ENCODE peak calls at places on chromosome 1, in eight cellular contexts. One of them, this sample, is unnamed.

GRCh38 chr1:909861-910310 is 13.8 kb upstream of the SAMD11 start:
- DNase-seq in choroid plexus epithelial cell: no peak
- DNase-seq in mucosa of descending colon: no peak
- DNase-seq in lower lobe of right lung: no peak
- DNase-seq in MM.1S: no peak
- DNase-seq in AG10803: no peak
- DNase-seq in adrenal gland: peak
- DNase-seq in epithelial cell of esophagus: no peak
- DNase-seq in this sample: no peak

GRCh38 chr1:193634470-193634869 is 448.1 kb upstream of the B3GALT2 start:
- DNase-seq in MM.1S: no peak
- DNase-seq in lower lobe of right lung: no peak
- DNase-seq in choroid plexus epithelial cell: peak
- DNase-seq in epithelial cell of esophagus: peak
- DNase-seq in mucosa of descending colon: no peak
- DNase-seq in adrenal gland: no peak
- DNase-seq in AG10803: no peak
- DNase-seq in this sample: no peak

GRCh38 chr1:36160949-36161485 is 5.1 kb downstream of the MAP7D1 start:
- DNase-seq in epithelial cell of esophagus: peak
- DNase-seq in AG10803: peak
- DNase-seq in MM.1S: peak
- DNase-seq in mucosa of descending colon: peak
- DNase-seq in choroid plexus epithelial cell: peak
- DNase-seq in adrenal gland: peak
- DNase-seq in lower lobe of right lung: peak
- DNase-seq in this sample: peak

GRCh38 chr1:206672011-206672688 is 12.6 kb upstream of the MAPKAPK2 start:
- DNase-seq in epithelial cell of esophagus: peak
- DNase-seq in AG10803: no peak
- DNase-seq in adrenal gland: no peak
- DNase-seq in lower lobe of right lung: no peak
- DNase-seq in choroid plexus epithelial cell: no peak
- DNase-seq in mucosa of descending colon: peak
- DNase-seq in MM.1S: no peak
- DNase-seq in this sample: no peak

GRCh38 chr1:162372159-162373071 is 4.2 kb downstream of the SPATA46 start:
- DNase-seq in epithelial cell of esophagus: no peak
- DNase-seq in AG10803: no peak
- DNase-seq in MM.1S: no peak
- DNase-seq in adrenal gland: no peak
- DNase-seq in choroid plexus epithelial cell: no peak
- DNase-seq in mucosa of descending colon: peak
- DNase-seq in lower lobe of right lung: no peak
- DNase-seq in this sample: no peak

GRCh38 chr1:119652587-119652986 is 4.5 kb upstream of the ZNF697 start:
- DNase-seq in epithelial cell of esophagus: no peak
- DNase-seq in mucosa of descending colon: no peak
- DNase-seq in adrenal gland: no peak
- DNase-seq in AG10803: no peak
- DNase-seq in choroid plexus epithelial cell: no peak
- DNase-seq in lower lobe of right lung: no peak
- DNase-seq in MM.1S: no peak
- DNase-seq in this sample: no peak

GRCh38 chr1:6601865-6602668 is 602 bp downstream of the KLHL21 start:
- DNase-seq in mucosa of descending colon: peak
- DNase-seq in AG10803: peak
- DNase-seq in lower lobe of right lung: peak
- DNase-seq in choroid plexus epithelial cell: peak
- DNase-seq in epithelial cell of esophagus: peak
- DNase-seq in MM.1S: peak
- DNase-seq in adrenal gland: peak
- DNase-seq in this sample: peak

GRCh38 chr1:58754056-58754613 is 29.7 kb downstream of the JUN start:
- DNase-seq in lower lobe of right lung: no peak
- DNase-seq in AG10803: no peak
- DNase-seq in adrenal gland: no peak
- DNase-seq in MM.1S: no peak
- DNase-seq in mucosa of descending colon: no peak
- DNase-seq in epithelial cell of esophagus: peak
- DNase-seq in choroid plexus epithelial cell: no peak
- DNase-seq in this sample: no peak

GRCh38 chr1:228986093-228986904 is 251.0 kb downstream of the RHOU start:
- DNase-seq in MM.1S: no peak
- DNase-seq in lower lobe of right lung: no peak
- DNase-seq in epithelial cell of esophagus: no peak
- DNase-seq in choroid plexus epithelial cell: peak
- DNase-seq in adrenal gland: peak
- DNase-seq in mucosa of descending colon: peak
- DNase-seq in AG10803: no peak
- DNase-seq in this sample: no peak

GRCh38 chr1:80535446-80535845 is 1265.3 kb upstream of the ADGRL2 start:
- DNase-seq in lower lobe of right lung: no peak
- DNase-seq in mucosa of descending colon: no peak
- DNase-seq in epithelial cell of esophagus: no peak
- DNase-seq in choroid plexus epithelial cell: no peak
- DNase-seq in AG10803: no peak
- DNase-seq in MM.1S: no peak
- DNase-seq in adrenal gland: no peak
- DNase-seq in this sample: no peak

GRCh38 chr1:53826367-53826766 is 11.7 kb downstream of the NDC1 start:
- DNase-seq in AG10803: peak
- DNase-seq in adrenal gland: no peak
- DNase-seq in choroid plexus epithelial cell: peak
- DNase-seq in epithelial cell of esophagus: peak
- DNase-seq in MM.1S: no peak
- DNase-seq in lower lobe of right lung: no peak
- DNase-seq in mucosa of descending colon: no peak
- DNase-seq in this sample: no peak

GRCh38 chr1:1971688-1972087 is 31.9 kb downstream of the CFAP74 start:
- DNase-seq in AG10803: no peak
- DNase-seq in epithelial cell of esophagus: no peak
- DNase-seq in choroid plexus epithelial cell: no peak
- DNase-seq in adrenal gland: no peak
- DNase-seq in lower lobe of right lung: no peak
- DNase-seq in mucosa of descending colon: no peak
- DNase-seq in MM.1S: no peak
- DNase-seq in this sample: no peak

GRCh38 chr1:204659061-204659460 is 26.5 kb downstream of the LRRN2 start:
- DNase-seq in epithelial cell of esophagus: no peak
- DNase-seq in AG10803: peak
- DNase-seq in lower lobe of right lung: no peak
- DNase-seq in MM.1S: no peak
- DNase-seq in choroid plexus epithelial cell: no peak
- DNase-seq in adrenal gland: no peak
- DNase-seq in mucosa of descending colon: no peak
- DNase-seq in this sample: no peak

GRCh38 chr1:93804412-93804811 is 74.6 kb downstream of the DNTTIP2 start:
- DNase-seq in lower lobe of right lung: no peak
- DNase-seq in MM.1S: no peak
- DNase-seq in mucosa of descending colon: no peak
- DNase-seq in AG10803: peak
- DNase-seq in adrenal gland: peak
- DNase-seq in choroid plexus epithelial cell: peak
- DNase-seq in epithelial cell of esophagus: peak
- DNase-seq in this sample: no peak

DNA sequence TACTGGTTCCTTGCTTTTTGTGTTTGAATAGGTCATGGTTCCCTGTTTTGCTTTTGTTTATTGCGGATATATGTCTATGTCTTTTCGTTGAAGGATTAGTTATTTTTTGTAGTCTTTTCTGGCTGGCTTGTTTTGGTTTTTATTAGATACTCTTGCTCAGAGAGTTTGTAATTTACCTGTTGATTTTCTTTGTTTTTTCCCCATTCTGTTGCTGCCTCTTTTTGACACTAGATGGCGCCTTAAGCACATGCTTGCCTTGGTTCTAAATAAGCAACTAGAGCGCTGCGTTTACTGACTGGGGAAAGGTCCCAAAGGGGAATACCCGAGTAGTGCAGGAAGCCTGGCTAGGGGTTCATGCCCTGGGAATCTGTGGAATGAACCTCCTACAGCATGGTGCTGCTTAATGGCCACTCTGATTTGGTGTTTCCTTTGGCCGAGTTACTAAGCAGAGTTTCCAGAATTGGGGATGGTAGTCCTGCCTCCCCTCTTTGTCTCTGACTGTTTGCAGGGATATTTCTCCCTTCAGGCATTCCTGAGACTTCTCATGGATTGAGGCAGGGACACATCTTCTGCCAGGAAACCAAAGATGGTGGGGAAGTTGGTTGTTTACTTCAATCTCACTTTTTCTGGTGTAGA is 143.2 kb downstream of the PTPRU start:
- DNase-seq in lower lobe of right lung: no peak
- DNase-seq in mucosa of descending colon: peak
- DNase-seq in MM.1S: peak
- DNase-seq in adrenal gland: peak
- DNase-seq in AG10803: peak
- DNase-seq in epithelial cell of esophagus: peak
- DNase-seq in choroid plexus epithelial cell: peak
- DNase-seq in this sample: no peak
- TF ChIP-seq CTCF in lower lobe of right lung: peak
- TF ChIP-seq CTCF in mucosa of descending colon: no peak
- TF ChIP-seq CTCF in MM.1S: peak
- TF ChIP-seq CTCF in adrenal gland: peak
- TF ChIP-seq CTCF in AG10803: peak
- TF ChIP-seq CTCF in epithelial cell of esophagus: peak
- TF ChIP-seq CTCF in choroid plexus epithelial cell: peak
- TF ChIP-seq CTCF in this sample: peak

GRCh38 chr1:88014126-88014525 is 669.9 kb upstream of the PKN2 start:
- DNase-seq in adrenal gland: no peak
- DNase-seq in lower lobe of right lung: no peak
- DNase-seq in epithelial cell of esophagus: no peak
- DNase-seq in MM.1S: no peak
- DNase-seq in AG10803: no peak
- DNase-seq in choroid plexus epithelial cell: no peak
- DNase-seq in mucosa of descending colon: no peak
- DNase-seq in this sample: no peak

GRCh38 chr1:88013485-88013884 is 670.6 kb upstream of the PKN2 start:
- DNase-seq in adrenal gland: no peak
- DNase-seq in choroid plexus epithelial cell: no peak
- DNase-seq in epithelial cell of esophagus: peak
- DNase-seq in AG10803: no peak
- DNase-seq in lower lobe of right lung: no peak
- DNase-seq in MM.1S: no peak
- DNase-seq in mucosa of descending colon: no peak
- DNase-seq in this sample: no peak

DNA sequence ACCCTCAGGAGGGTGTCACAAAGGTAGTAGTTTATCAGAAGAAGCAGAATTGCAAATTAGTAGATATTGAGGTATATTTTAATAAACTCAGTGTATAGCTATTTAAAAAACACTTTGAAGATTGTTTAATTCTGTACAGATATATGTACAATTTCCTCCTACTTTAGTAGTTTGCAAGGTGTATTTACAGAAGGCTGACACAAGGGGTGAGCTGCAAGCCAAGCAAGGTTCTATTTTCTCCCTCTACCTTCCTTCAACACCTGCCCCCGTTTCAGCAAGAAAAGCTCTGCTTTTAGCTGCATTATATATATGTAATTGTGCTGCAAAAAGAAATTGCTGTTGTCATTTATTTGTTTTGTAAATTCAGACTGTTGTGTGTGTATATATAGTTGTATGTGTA is 674.2 kb upstream of the PKN2 start:
- DNase-seq in MM.1S: no peak
- DNase-seq in mucosa of descending colon: no peak
- DNase-seq in lower lobe of right lung: no peak
- DNase-seq in choroid plexus epithelial cell: no peak
- DNase-seq in AG10803: no peak
- DNase-seq in epithelial cell of esophagus: no peak
- DNase-seq in adrenal gland: no peak
- DNase-seq in this sample: no peak
- TF ChIP-seq CTCF in MM.1S: no peak
- TF ChIP-seq CTCF in mucosa of descending colon: no peak
- TF ChIP-seq CTCF in lower lobe of right lung: no peak
- TF ChIP-seq CTCF in choroid plexus epithelial cell: no peak
- TF ChIP-seq CTCF in AG10803: no peak
- TF ChIP-seq CTCF in epithelial cell of esophagus: peak
- TF ChIP-seq CTCF in adrenal gland: no peak
- TF ChIP-seq CTCF in this sample: no peak

GRCh38 chr1:234611799-234612351 is 1.9 kb upstream of the IRF2BP2 start:
- DNase-seq in MM.1S: no peak
- DNase-seq in AG10803: peak
- DNase-seq in lower lobe of right lung: peak
- DNase-seq in choroid plexus epithelial cell: no peak
- DNase-seq in epithelial cell of esophagus: no peak
- DNase-seq in mucosa of descending colon: peak
- DNase-seq in adrenal gland: peak
- DNase-seq in this sample: peak

GRCh38 chr1:234610061-234610581 is at the start of gene IRF2BP2:
- DNase-seq in mucosa of descending colon: peak
- DNase-seq in choroid plexus epithelial cell: peak
- DNase-seq in MM.1S: peak
- DNase-seq in epithelial cell of esophagus: peak
- DNase-seq in AG10803: peak
- DNase-seq in lower lobe of right lung: peak
- DNase-seq in adrenal gland: peak
- DNase-seq in this sample: peak

GRCh38 chr1:234611153-234611798 is 1.3 kb upstream of the IRF2BP2 start:
- DNase-seq in lower lobe of right lung: no peak
- DNase-seq in epithelial cell of esophagus: peak
- DNase-seq in adrenal gland: no peak
- DNase-seq in mucosa of descending colon: peak
- DNase-seq in AG10803: peak
- DNase-seq in MM.1S: peak
- DNase-seq in choroid plexus epithelial cell: peak
- DNase-seq in this sample: peak

GRCh38 chr1:234609528-234610042 is 393 bp downstream of the IRF2BP2 start:
- DNase-seq in AG10803: no peak
- DNase-seq in lower lobe of right lung: peak
- DNase-seq in epithelial cell of esophagus: no peak
- DNase-seq in MM.1S: peak
- DNase-seq in adrenal gland: no peak
- DNase-seq in choroid plexus epithelial cell: peak
- DNase-seq in mucosa of descending colon: no peak
- DNase-seq in this sample: no peak

GRCh38 chr1:234610582-234611152 is 689 bp upstream of the IRF2BP2 start:
- DNase-seq in AG10803: peak
- DNase-seq in MM.1S: peak
- DNase-seq in adrenal gland: peak
- DNase-seq in lower lobe of right lung: peak
- DNase-seq in epithelial cell of esophagus: peak
- DNase-seq in choroid plexus epithelial cell: peak
- DNase-seq in mucosa of descending colon: peak
- DNase-seq in this sample: peak
- TF ChIP-seq CTCF in AG10803: peak
- TF ChIP-seq CTCF in MM.1S: no peak
- TF ChIP-seq CTCF in adrenal gland: no peak
- TF ChIP-seq CTCF in lower lobe of right lung: no peak
- TF ChIP-seq CTCF in epithelial cell of esophagus: peak
- TF ChIP-seq CTCF in choroid plexus epithelial cell: peak
- TF ChIP-seq CTCF in mucosa of descending colon: no peak
- TF ChIP-seq CTCF in this sample: no peak

GRCh38 chr1:198829948-198830347 is 191.1 kb downstream of the PTPRC start:
- DNase-seq in epithelial cell of esophagus: peak
- DNase-seq in mucosa of descending colon: no peak
- DNase-seq in AG10803: peak
- DNase-seq in lower lobe of right lung: no peak
- DNase-seq in choroid plexus epithelial cell: peak
- DNase-seq in adrenal gland: no peak
- DNase-seq in MM.1S: no peak
- DNase-seq in this sample: no peak
- TF ChIP-seq CTCF in epithelial cell of esophagus: peak
- TF ChIP-seq CTCF in mucosa of descending colon: no peak
- TF ChIP-seq CTCF in AG10803: peak
- TF ChIP-seq CTCF in lower lobe of right lung: peak
- TF ChIP-seq CTCF in choroid plexus epithelial cell: peak
- TF ChIP-seq CTCF in adrenal gland: peak
- TF ChIP-seq CTCF in MM.1S: no peak
- TF ChIP-seq CTCF in this sample: no peak